ENCODE peak calls at places on chromosomes 4 and X, in five cellular contexts. F is fibroblast of villous mesenchyme, X is astrocyte of the spinal cord, B is fibroblast of mammary gland, E is BE2C. L is an unnamed sample.
A peak's percentile ranks its signal among the peaks of the same experiment; 100 is the strongest.

GRCh38 chr4:90357117-90357710 is 230.0 kb downstream of the CCSER1 start:
- DNase-seq in F (peak; percentile 48), B (peak; percentile 82), X (peak; percentile 71), E (no peak), L (peak; percentile 84)

GRCh38 chr4:87322754-87323153 is at the start of gene HSD17B13:
- DNase-seq in E (no peak), X (no peak), B (no peak), F (no peak), L (no peak)

GRCh38 chrX:48695925-48696300 is 621 bp upstream of the SUV39H1 start:
- DNase-seq in E (peak; percentile 55), X (no peak), F (no peak), B (no peak), L (no peak)

GRCh38 chr4:87192155-87192919 is 28.1 kb downstream of the KLHL8 start:
- DNase-seq in E (no peak), B (peak; percentile 14), F (no peak), X (peak; percentile 32), L (peak; percentile 14)

GRCh38 chrX:65750674-65751469 is 83.4 kb downstream of the MSN start:
- DNase-seq in F (no peak), X (no peak), E (no peak), B (no peak), L (no peak)

GRCh38 chrX:85365370-85365995 is 14.0 kb downstream of the POF1B start:
- DNase-seq in E (no peak), X (no peak), F (no peak), B (no peak), L (no peak)

GRCh38 chrX:100447563-100448397 is 37.7 kb upstream of the PCDH19 start:
- DNase-seq in F (peak; percentile 14), E (peak; percentile 22), B (peak; percentile 29), X (peak; percentile 29), L (peak; percentile 36)

GRCh38 chr4:3397128-3397527 is 44.6 kb upstream of the HGFAC start:
- DNase-seq in B (no peak), E (no peak), F (no peak), X (no peak), L (no peak)

GRCh38 chr4:26858035-26858918 is 2.4 kb upstream of the STIM2 start:
- DNase-seq in B (no peak), X (no peak), E (no peak), F (no peak), L (no peak)

GRCh38 chr4:182212211-182212761 is 30.9 kb upstream of the TENM3 start:
- DNase-seq in B (peak; percentile 69), F (peak; percentile 82), E (peak; percentile 80), X (peak; percentile 63), L (no peak)

GRCh38 chr4:79030973-79031372 is 91.7 kb upstream of the PAQR3 start:
- DNase-seq in F (no peak), B (no peak), X (no peak), E (no peak), L (no peak)

GRCh38 chrX:148500428-148501120 is at the start of gene AFF2:
- DNase-seq in X (peak; percentile 10), F (no peak), E (peak; percentile 13), B (peak; percentile 2), L (peak; percentile 9)

GRCh38 chrX:152619897-152620296 is 17.8 kb upstream of the GABRQ start:
- DNase-seq in E (no peak), B (no peak), F (no peak), X (no peak), L (no peak)

GRCh38 chr4:103948244-103949018 is 228.6 kb upstream of the TACR3 start:
- DNase-seq in E (no peak), X (no peak), F (no peak), B (no peak), L (no peak)

GRCh38 chr4:30882995-30883675 is 163.0 kb downstream of the PCDH7 start:
- DNase-seq in X (peak; percentile 18), E (no peak), B (no peak), F (no peak), L (no peak)

GRCh38 chrX:51931761-51932160 is 38.3 kb downstream of the MAGED1 start:
- DNase-seq in E (no peak), F (no peak), X (no peak), B (peak; percentile 7), L (no peak)

GRCh38 chr4:19224820-19225219 is 1026.9 kb upstream of the SLIT2 start:
- DNase-seq in E (no peak), B (peak; percentile 44), X (peak; percentile 59), F (peak; percentile 58), L (peak; percentile 61)

GRCh38 chr4:150342945-150343344 is 239.0 kb upstream of the MAB21L2 start:
- DNase-seq in F (no peak), X (no peak), B (no peak), E (no peak), L (no peak)

GRCh38 chr4:13240066-13240465 is 244.1 kb downstream of the RAB28 start:
- DNase-seq in B (peak; percentile 45), F (peak; percentile 10), E (no peak), X (peak; percentile 77), L (no peak)

GRCh38 chrX:113269203-113269602 is 428.6 kb upstream of the AMOT start:
- DNase-seq in X (no peak), F (no peak), B (no peak), E (no peak), L (no peak)

GRCh38 chr4:151768835-151769234 is 8.0 kb upstream of the GATB start:
- DNase-seq in F (no peak), B (no peak), X (no peak), E (no peak), L (no peak)

GRCh38 chr4:147447820-147448219 is 33.1 kb upstream of the EDNRA start:
- DNase-seq in X (peak; percentile 41), B (no peak), E (no peak), F (no peak), L (peak; percentile 10)

GRCh38 chr4:25234390-25235367 is 846 bp downstream of the PI4K2B start:
- DNase-seq in B (peak; percentile 87), X (peak; percentile 87), E (peak; percentile 47), F (peak; percentile 86), L (peak; percentile 89)

GRCh38 chrX:104310084-104310483 is 55.4 kb upstream of the ESX1 start:
- DNase-seq in E (no peak), X (peak; percentile 49), F (peak; percentile 41), B (peak; percentile 60), L (peak; percentile 51)

GRCh38 chr4:74932832-74933561 is at the start of gene PARM1:
- DNase-seq in E (peak; percentile 95), X (peak; percentile 76), F (peak; percentile 82), B (peak; percentile 75), L (peak; percentile 72)

GRCh38 chr4:121448231-121448630 is 67.4 kb upstream of the QRFPR start:
- DNase-seq in F (no peak), B (no peak), X (no peak), E (no peak), L (no peak)

GRCh38 chr4:185774815-185775684 is 36.9 kb downstream of the SORBS2 start:
- DNase-seq in X (peak; percentile 96), B (peak; percentile 71), E (no peak), F (peak; percentile 84), L (peak; percentile 87)

GRCh38 chr4:3404546-3404945 is 37.2 kb upstream of the HGFAC start:
- DNase-seq in F (no peak), X (no peak), E (no peak), B (no peak), L (no peak)

GRCh38 chrX:136200466-136200865 is 50.7 kb downstream of the MAP7D3 start:
- DNase-seq in F (peak; percentile 44), B (peak; percentile 60), E (no peak), X (peak; percentile 44), L (no peak)

GRCh38 chr4:38818441-38818976 is 13.9 kb upstream of the TLR1 start:
- DNase-seq in E (no peak), B (no peak), F (no peak), X (no peak), L (no peak)

GRCh38 chr4:102713096-102713495 is 47.7 kb downstream of the MANBA start:
- DNase-seq in B (peak; percentile 14), X (no peak), F (peak; percentile 54), E (no peak), L (peak; percentile 35)
- TF ChIP-seq CTCF in B (no peak), X (no peak), F (no peak), E (no peak), L (no peak)

GRCh38 chr4:17812125-17812524 is 1.3 kb downstream of the NCAPG start:
- DNase-seq in F (no peak), X (no peak), B (no peak), E (no peak), L (no peak)
- H3K4me3 ChIP-seq in F (peak overlapping the region; percentile 89), X (peak overlapping the region; percentile 98), B (peak overlapping the region; percentile 91), E (peak overlapping the region; percentile 87), L (peak overlapping the region; percentile 88)

DNA sequence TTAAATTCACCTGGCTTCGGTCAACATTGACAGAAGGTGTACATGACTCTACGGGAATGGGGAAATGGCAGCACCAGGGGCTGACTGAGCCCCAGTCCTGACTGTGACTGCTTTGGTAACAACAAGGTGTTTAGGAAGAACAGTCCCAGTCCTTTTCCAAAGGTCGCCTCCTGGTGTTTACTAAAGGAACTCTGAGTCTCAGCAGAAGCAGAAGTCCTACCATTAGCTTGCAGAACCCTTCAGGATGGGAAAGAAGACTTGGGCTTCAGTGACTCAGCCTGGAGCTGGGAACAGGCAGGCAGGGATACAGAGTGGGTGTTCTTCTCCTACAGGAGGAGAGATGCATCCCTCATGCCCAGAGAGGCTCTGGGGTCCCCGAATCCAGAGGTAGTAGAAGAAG is 103.3 kb downstream of the MGST2 start:
- DNase-seq in X (no peak), E (no peak), F (no peak), B (peak; percentile 24), L (no peak)
- TF ChIP-seq CTCF in X (peak; percentile 14), E (peak; percentile 42), F (peak; percentile 10), B (peak; percentile 32), L (peak; percentile 21)

GRCh38 chrX:1534321-1535168 is 2.4 kb downstream of the P2RY8 start:
- DNase-seq in F (no peak), E (no peak), X (no peak), B (no peak), L (no peak)
- H3K4me3 ChIP-seq in F (no peak overlapping the region), E (no peak overlapping the region), X (no peak overlapping the region), B (no peak overlapping the region), L (no peak overlapping the region)

GRCh38 chr4:37453004-37453360 is 208.4 kb downstream of the NWD2 start:
- DNase-seq in F (peak; percentile 58), X (peak; percentile 70), B (peak; percentile 67), E (peak; percentile 43), L (peak; percentile 82)
- TF ChIP-seq CTCF in F (peak; percentile 56), X (peak; percentile 69), B (peak; percentile 54), E (peak; percentile 72), L (peak; percentile 67)

DNA sequence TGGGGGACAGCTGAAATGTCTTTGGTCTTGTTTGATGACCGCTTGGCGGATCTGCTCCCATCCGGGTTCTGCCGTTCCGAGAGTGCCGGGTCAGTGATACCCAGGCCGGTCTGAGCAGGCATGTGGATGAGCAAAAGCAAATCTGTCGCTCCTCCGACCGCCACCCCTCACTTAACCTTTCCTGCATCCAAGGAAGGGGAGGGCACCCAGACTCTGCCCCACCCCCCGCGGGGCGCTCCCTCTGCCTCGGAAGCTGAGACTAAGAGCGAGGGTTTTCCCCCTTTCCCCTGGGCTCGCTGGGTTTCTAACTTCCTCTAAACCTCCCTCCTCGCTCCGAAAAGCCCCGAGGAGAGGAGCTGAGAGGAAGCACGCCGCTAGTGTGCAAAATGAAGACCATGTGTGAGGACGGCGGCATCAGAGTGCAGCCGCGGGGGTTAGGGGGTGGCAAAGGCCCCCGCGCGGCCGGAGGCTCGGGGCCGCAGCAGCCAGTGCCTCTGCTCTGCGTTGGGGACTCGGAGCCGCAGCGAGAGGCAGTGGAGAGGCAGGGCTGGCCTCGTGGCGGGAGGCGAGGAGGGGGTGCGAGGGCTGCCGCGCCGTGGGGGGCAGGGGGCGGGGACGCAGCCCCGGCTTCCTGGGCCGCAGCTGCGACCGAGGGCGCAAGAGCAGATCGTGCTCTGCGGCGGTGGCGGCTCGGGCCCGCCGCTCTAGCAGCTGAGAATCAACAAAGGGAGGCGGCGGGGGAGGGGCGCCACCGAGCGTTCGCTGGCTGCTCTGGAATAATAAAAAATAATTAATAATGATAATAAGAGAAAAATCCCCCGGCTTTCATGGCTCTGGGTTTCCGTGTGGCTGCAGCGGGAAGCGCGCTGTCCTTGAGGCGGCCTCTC is 55.8 kb upstream of the BCOR start:
- DNase-seq in E (peak; percentile 76), X (no peak), B (no peak), F (no peak), L (peak; percentile 44)
- H3K4me3 ChIP-seq in E (peak overlapping the region; percentile 59), X (peak overlapping the region; percentile 2), B (peak overlapping the region; percentile 27), F (peak overlapping the region; percentile 41), L (peak overlapping the region; percentile 36)

L was measured in fibroblast of pulmonary artery.